ENCODE peak calls at places on chromosomes 5 and 9, in nine cellular contexts. One of them, this sample, is unnamed.

GRCh38 chr9:107141967-107142366 is 141.1 kb upstream of the RAD23B start:
- DNase-seq in fibroblast of lung: peak; percentile 10
- DNase-seq in left ventricle myocardium inferior: no peak
- DNase-seq in lower lobe of right lung: no peak
- DNase-seq in astrocyte of the cerebellum: no peak
- DNase-seq in suprapubic skin: no peak
- DNase-seq in AG04449: no peak
- DNase-seq in H9: no peak
- DNase-seq in astrocyte: no peak
- DNase-seq in this sample: no peak

GRCh38 chr5:59791602-59792001 is 101.9 kb downstream of the PDE4D start:
- DNase-seq in fibroblast of lung: no peak
- DNase-seq in left ventricle myocardium inferior: no peak
- DNase-seq in lower lobe of right lung: no peak
- DNase-seq in astrocyte of the cerebellum: no peak
- DNase-seq in suprapubic skin: no peak
- DNase-seq in AG04449: no peak
- DNase-seq in H9: no peak
- DNase-seq in astrocyte: no peak
- DNase-seq in this sample: no peak

GRCh38 chr5:142222235-142222880 is 102.5 kb downstream of the SPRY4 start:
- DNase-seq in fibroblast of lung: no peak
- DNase-seq in left ventricle myocardium inferior: no peak
- DNase-seq in lower lobe of right lung: no peak
- DNase-seq in astrocyte of the cerebellum: no peak
- DNase-seq in suprapubic skin: peak; percentile 33
- DNase-seq in AG04449: no peak
- DNase-seq in H9: no peak
- DNase-seq in astrocyte: no peak
- DNase-seq in this sample: peak; percentile 76

GRCh38 chr5:81393783-81394718 is at the start of gene ACOT12:
- DNase-seq in fibroblast of lung: peak; percentile 37
- DNase-seq in left ventricle myocardium inferior: no peak
- DNase-seq in lower lobe of right lung: peak; percentile 41
- DNase-seq in astrocyte of the cerebellum: no peak
- DNase-seq in suprapubic skin: no peak
- DNase-seq in AG04449: no peak
- DNase-seq in H9: peak; percentile 57
- DNase-seq in astrocyte: peak; percentile 11
- DNase-seq in this sample: no peak

GRCh38 chr5:151664694-151665583 is 21.8 kb downstream of the SPARC start:
- DNase-seq in fibroblast of lung: peak; percentile 70
- DNase-seq in left ventricle myocardium inferior: peak; percentile 51
- DNase-seq in lower lobe of right lung: no peak
- DNase-seq in astrocyte of the cerebellum: peak; percentile 35
- DNase-seq in suprapubic skin: no peak
- DNase-seq in AG04449: no peak
- DNase-seq in H9: no peak
- DNase-seq in astrocyte: peak; percentile 73
- DNase-seq in this sample: no peak

GRCh38 chr5:110414360-110414759 is 312.1 kb downstream of the TMEM232 start:
- DNase-seq in fibroblast of lung: peak; percentile 19
- DNase-seq in left ventricle myocardium inferior: no peak
- DNase-seq in lower lobe of right lung: no peak
- DNase-seq in astrocyte of the cerebellum: peak; percentile 8
- DNase-seq in suprapubic skin: no peak
- DNase-seq in AG04449: peak; percentile 9
- DNase-seq in H9: no peak
- DNase-seq in astrocyte: peak; percentile 19
- DNase-seq in this sample: no peak

GRCh38 chr9:111645806-111646205 is 14.7 kb downstream of the DNAJC25 start:
- DNase-seq in fibroblast of lung: peak; percentile 13
- DNase-seq in left ventricle myocardium inferior: no peak
- DNase-seq in lower lobe of right lung: no peak
- DNase-seq in astrocyte of the cerebellum: no peak
- DNase-seq in suprapubic skin: no peak
- DNase-seq in AG04449: no peak
- DNase-seq in H9: no peak
- DNase-seq in astrocyte: no peak
- DNase-seq in this sample: no peak

GRCh38 chr5:103234239-103234975 is 24.2 kb upstream of the MACIR start:
- DNase-seq in fibroblast of lung: peak; percentile 61
- DNase-seq in left ventricle myocardium inferior: no peak
- DNase-seq in lower lobe of right lung: no peak
- DNase-seq in astrocyte of the cerebellum: peak; percentile 22
- DNase-seq in suprapubic skin: no peak
- DNase-seq in AG04449: no peak
- DNase-seq in H9: no peak
- DNase-seq in astrocyte: peak; percentile 40
- DNase-seq in this sample: no peak

GRCh38 chr5:2207416-2207950 is 324.8 kb upstream of the IRX4 start:
- DNase-seq in fibroblast of lung: no peak
- DNase-seq in left ventricle myocardium inferior: no peak
- DNase-seq in lower lobe of right lung: no peak
- DNase-seq in astrocyte of the cerebellum: no peak
- DNase-seq in suprapubic skin: no peak
- DNase-seq in AG04449: no peak
- DNase-seq in H9: no peak
- DNase-seq in astrocyte: no peak
- DNase-seq in this sample: no peak

GRCh38 chr5:65927497-65928340 is 1.3 kb downstream of the ERBIN start:
- DNase-seq in fibroblast of lung: peak; percentile 73
- DNase-seq in left ventricle myocardium inferior: no peak
- DNase-seq in lower lobe of right lung: no peak
- DNase-seq in astrocyte of the cerebellum: peak; percentile 40
- DNase-seq in suprapubic skin: no peak
- DNase-seq in AG04449: no peak
- DNase-seq in H9: no peak
- DNase-seq in astrocyte: peak; percentile 60
- DNase-seq in this sample: no peak

GRCh38 chr5:137498301-137498735 is 808 bp downstream of the SPOCK1 start:
- DNase-seq in fibroblast of lung: peak; percentile 51
- DNase-seq in left ventricle myocardium inferior: no peak
- DNase-seq in lower lobe of right lung: no peak
- DNase-seq in astrocyte of the cerebellum: no peak
- DNase-seq in suprapubic skin: no peak
- DNase-seq in AG04449: no peak
- DNase-seq in H9: peak; percentile 60
- DNase-seq in astrocyte: no peak
- DNase-seq in this sample: no peak

GRCh38 chr5:151483647-151484046 is 36.2 kb downstream of the SLC36A1 start:
- DNase-seq in fibroblast of lung: no peak
- DNase-seq in left ventricle myocardium inferior: no peak
- DNase-seq in lower lobe of right lung: no peak
- DNase-seq in astrocyte of the cerebellum: no peak
- DNase-seq in suprapubic skin: no peak
- DNase-seq in AG04449: no peak
- DNase-seq in H9: no peak
- DNase-seq in astrocyte: no peak
- DNase-seq in this sample: no peak

GRCh38 chr5:177982956-177983355 is 13.1 kb downstream of the PROP1 start:
- DNase-seq in fibroblast of lung: no peak
- DNase-seq in left ventricle myocardium inferior: no peak
- DNase-seq in lower lobe of right lung: no peak
- DNase-seq in astrocyte of the cerebellum: no peak
- DNase-seq in suprapubic skin: no peak
- DNase-seq in AG04449: no peak
- DNase-seq in H9: no peak
- DNase-seq in astrocyte: no peak
- DNase-seq in this sample: no peak

GRCh38 chr5:177983763-177984564 is 12.1 kb downstream of the PROP1 start:
- DNase-seq in fibroblast of lung: no peak
- DNase-seq in left ventricle myocardium inferior: no peak
- DNase-seq in lower lobe of right lung: no peak
- DNase-seq in astrocyte of the cerebellum: no peak
- DNase-seq in suprapubic skin: no peak
- DNase-seq in AG04449: no peak
- DNase-seq in H9: no peak
- DNase-seq in astrocyte: no peak
- DNase-seq in this sample: no peak

GRCh38 chr5:177980776-177981175 is 15.3 kb downstream of the PROP1 start:
- DNase-seq in fibroblast of lung: peak; percentile 30
- DNase-seq in left ventricle myocardium inferior: no peak
- DNase-seq in lower lobe of right lung: no peak
- DNase-seq in astrocyte of the cerebellum: peak; percentile 9
- DNase-seq in suprapubic skin: no peak
- DNase-seq in AG04449: no peak
- DNase-seq in H9: no peak
- DNase-seq in astrocyte: peak; percentile 4
- DNase-seq in this sample: no peak

GRCh38 chr5:177981296-177982071 is 14.6 kb downstream of the PROP1 start:
- DNase-seq in fibroblast of lung: no peak
- DNase-seq in left ventricle myocardium inferior: no peak
- DNase-seq in lower lobe of right lung: no peak
- DNase-seq in astrocyte of the cerebellum: no peak
- DNase-seq in suprapubic skin: no peak
- DNase-seq in AG04449: no peak
- DNase-seq in H9: no peak
- DNase-seq in astrocyte: no peak
- DNase-seq in this sample: no peak

GRCh38 chr5:177982072-177982727 is 13.8 kb downstream of the PROP1 start:
- DNase-seq in fibroblast of lung: no peak
- DNase-seq in left ventricle myocardium inferior: no peak
- DNase-seq in lower lobe of right lung: peak; percentile 57
- DNase-seq in astrocyte of the cerebellum: no peak
- DNase-seq in suprapubic skin: no peak
- DNase-seq in AG04449: no peak
- DNase-seq in H9: peak; percentile 87
- DNase-seq in astrocyte: no peak
- DNase-seq in this sample: no peak
- TF ChIP-seq CTCF in fibroblast of lung: no peak
- TF ChIP-seq CTCF in left ventricle myocardium inferior: no peak
- TF ChIP-seq CTCF in lower lobe of right lung: peak; percentile 40
- TF ChIP-seq CTCF in astrocyte of the cerebellum: no peak
- TF ChIP-seq CTCF in suprapubic skin: peak; percentile 33
- TF ChIP-seq CTCF in AG04449: no peak
- TF ChIP-seq CTCF in H9: peak; percentile 84
- TF ChIP-seq CTCF in astrocyte: no peak
- TF ChIP-seq CTCF in this sample: no peak

DNA sequence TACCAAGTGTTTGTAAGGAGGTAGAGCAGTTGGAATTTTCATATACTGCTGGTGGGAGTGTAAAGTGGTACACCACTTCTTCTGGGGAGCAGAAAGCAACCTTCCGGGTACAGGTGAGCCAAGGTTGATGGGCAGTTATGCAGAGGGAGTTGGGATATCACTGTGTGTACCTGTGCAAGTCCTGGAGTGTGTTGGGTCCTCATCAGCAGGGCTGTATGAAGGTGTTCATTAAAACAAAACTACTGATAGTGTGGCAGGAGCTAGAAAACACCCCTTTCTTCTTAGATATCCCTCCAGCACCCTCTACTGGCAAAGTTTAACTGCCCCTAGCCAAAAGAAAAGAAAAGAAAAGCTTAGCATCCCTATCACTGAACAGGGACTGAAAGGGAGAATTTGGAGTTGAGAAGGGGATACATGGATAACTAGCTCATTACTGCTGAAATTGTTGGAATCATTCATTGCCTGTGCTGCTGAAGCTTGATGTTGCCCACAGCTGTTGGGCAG is 10.7 kb downstream of the MARCHF6 start:
- DNase-seq in fibroblast of lung: no peak
- DNase-seq in left ventricle myocardium inferior: no peak
- DNase-seq in lower lobe of right lung: no peak
- DNase-seq in astrocyte of the cerebellum: no peak
- DNase-seq in suprapubic skin: no peak
- DNase-seq in AG04449: no peak
- DNase-seq in H9: no peak
- DNase-seq in astrocyte: no peak
- DNase-seq in this sample: no peak
- TF ChIP-seq CTCF in fibroblast of lung: no peak
- TF ChIP-seq CTCF in left ventricle myocardium inferior: peak; percentile 13
- TF ChIP-seq CTCF in lower lobe of right lung: peak; percentile 29
- TF ChIP-seq CTCF in astrocyte of the cerebellum: no peak
- TF ChIP-seq CTCF in suprapubic skin: no peak
- TF ChIP-seq CTCF in AG04449: no peak
- TF ChIP-seq CTCF in H9: peak; percentile 59
- TF ChIP-seq CTCF in astrocyte: no peak
- TF ChIP-seq CTCF in this sample: no peak

GRCh38 chr5:53128481-53128880 is 18.9 kb upstream of the MOCS2 start:
- DNase-seq in fibroblast of lung: no peak
- DNase-seq in left ventricle myocardium inferior: no peak
- DNase-seq in lower lobe of right lung: no peak
- DNase-seq in astrocyte of the cerebellum: no peak
- DNase-seq in suprapubic skin: no peak
- DNase-seq in AG04449: no peak
- DNase-seq in H9: no peak
- DNase-seq in astrocyte: no peak
- DNase-seq in this sample: no peak

GRCh38 chr5:53126514-53126913 is 17.0 kb upstream of the MOCS2 start:
- DNase-seq in fibroblast of lung: peak; percentile 78
- DNase-seq in left ventricle myocardium inferior: no peak
- DNase-seq in lower lobe of right lung: no peak
- DNase-seq in astrocyte of the cerebellum: peak; percentile 23
- DNase-seq in suprapubic skin: no peak
- DNase-seq in AG04449: peak; percentile 33
- DNase-seq in H9: no peak
- DNase-seq in astrocyte: peak; percentile 69
- DNase-seq in this sample: no peak

GRCh38 chr5:53120165-53120564 is 10.6 kb upstream of the MOCS2 start:
- DNase-seq in fibroblast of lung: no peak
- DNase-seq in left ventricle myocardium inferior: no peak
- DNase-seq in lower lobe of right lung: no peak
- DNase-seq in astrocyte of the cerebellum: no peak
- DNase-seq in suprapubic skin: no peak
- DNase-seq in AG04449: no peak
- DNase-seq in H9: no peak
- DNase-seq in astrocyte: no peak
- DNase-seq in this sample: no peak

GRCh38 chr5:53127107-53127506 is 17.6 kb upstream of the MOCS2 start:
- DNase-seq in fibroblast of lung: no peak
- DNase-seq in left ventricle myocardium inferior: no peak
- DNase-seq in lower lobe of right lung: no peak
- DNase-seq in astrocyte of the cerebellum: no peak
- DNase-seq in suprapubic skin: no peak
- DNase-seq in AG04449: no peak
- DNase-seq in H9: no peak
- DNase-seq in astrocyte: no peak
- DNase-seq in this sample: no peak

GRCh38 chr5:53123702-53124101 is 14.1 kb upstream of the MOCS2 start:
- DNase-seq in fibroblast of lung: no peak
- DNase-seq in left ventricle myocardium inferior: no peak
- DNase-seq in lower lobe of right lung: no peak
- DNase-seq in astrocyte of the cerebellum: no peak
- DNase-seq in suprapubic skin: no peak
- DNase-seq in AG04449: no peak
- DNase-seq in H9: no peak
- DNase-seq in astrocyte: no peak
- DNase-seq in this sample: no peak
- TF ChIP-seq CTCF in fibroblast of lung: peak; percentile 10
- TF ChIP-seq CTCF in left ventricle myocardium inferior: peak; percentile 35
- TF ChIP-seq CTCF in lower lobe of right lung: no peak
- TF ChIP-seq CTCF in astrocyte of the cerebellum: no peak
- TF ChIP-seq CTCF in suprapubic skin: no peak
- TF ChIP-seq CTCF in AG04449: no peak
- TF ChIP-seq CTCF in H9: no peak
- TF ChIP-seq CTCF in astrocyte: no peak
- TF ChIP-seq CTCF in this sample: peak; percentile 17

DNA sequence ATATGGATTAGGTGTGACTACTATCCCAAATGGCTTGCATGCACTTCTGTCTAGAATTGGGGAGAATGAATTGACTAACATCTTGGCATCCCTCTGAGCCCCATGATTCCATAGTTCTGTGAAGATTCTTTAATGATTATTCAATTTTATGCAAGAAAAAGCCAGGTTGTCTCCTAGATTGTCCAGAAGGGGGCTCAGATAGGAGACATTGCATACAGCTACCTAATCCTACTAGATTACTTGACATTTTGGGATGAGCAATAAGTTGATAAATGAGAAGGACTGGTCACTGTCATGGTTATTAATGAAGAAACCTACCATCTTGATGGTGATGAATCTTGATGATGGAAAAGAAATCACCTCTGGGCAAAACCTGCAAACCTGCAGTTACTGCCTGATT is 117.0 kb downstream of the CARTPT start:
- DNase-seq in fibroblast of lung: peak; percentile 19
- DNase-seq in left ventricle myocardium inferior: no peak
- DNase-seq in lower lobe of right lung: no peak
- DNase-seq in astrocyte of the cerebellum: no peak
- DNase-seq in suprapubic skin: no peak
- DNase-seq in AG04449: no peak
- DNase-seq in H9: no peak
- DNase-seq in astrocyte: peak; percentile 7
- DNase-seq in this sample: no peak
- TF ChIP-seq CTCF in fibroblast of lung: peak; percentile 31
- TF ChIP-seq CTCF in left ventricle myocardium inferior: no peak
- TF ChIP-seq CTCF in lower lobe of right lung: no peak
- TF ChIP-seq CTCF in astrocyte of the cerebellum: peak; percentile 42
- TF ChIP-seq CTCF in suprapubic skin: no peak
- TF ChIP-seq CTCF in AG04449: peak; percentile 37
- TF ChIP-seq CTCF in H9: peak; percentile 39
- TF ChIP-seq CTCF in astrocyte: peak; percentile 36
- TF ChIP-seq CTCF in this sample: peak; percentile 17

This sample was measured in AG09319.